ENCODE peak calls at places on chromosomes 13 and 19, in four cellular contexts. J is SW 1271; M is activated T-cell treated with anti-CD3 and anti-CD28 coated beads, Interleukin-2, amount 50 U/mL, for 72 hours; L is neuronal stem cell. F is an unnamed sample.

GRCh38 chr19:14110650-14111049 is 6.9 kb downstream of the PRKACA start:
- DNase-seq in L (no peak), M (no peak), J (no peak), F (no peak)

GRCh38 chr19:56973713-56974553 is 133.4 kb upstream of the PEG3 start:
- DNase-seq in J (no peak), M (no peak), L (peak; percentile 77), F (no peak)

GRCh38 chr19:11606484-11606883 is 9.2 kb downstream of the ZNF627 start:
- DNase-seq in L (no peak), J (no peak), M (no peak), F (no peak)

GRCh38 chr13:20780318-20780717 is 6.6 kb upstream of the EEF1AKMT1 start:
- DNase-seq in L (no peak), M (no peak), J (no peak), F (no peak)

GRCh38 chr13:30577381-30577780 is 40.3 kb upstream of the USPL1 start:
- DNase-seq in M (peak; percentile 64), J (peak; percentile 69), L (no peak), F (no peak)

GRCh38 chr19:44050740-44051653 is 839 bp upstream of the ZNF223 start:
- DNase-seq in L (no peak), J (no peak), M (no peak), F (no peak)

GRCh38 chr19:49133621-49134454 is 14.5 kb downstream of the PPFIA3 start:
- DNase-seq in M (peak; percentile 74), L (no peak), J (no peak), F (no peak)

GRCh38 chr13:98384739-98385138 is 192.2 kb downstream of the STK24 start:
- DNase-seq in M (no peak), J (no peak), L (no peak), F (no peak)

F was measured in HAP-1.